ENCODE peak calls at places on chromosomes 13 and 19, in nine cellular contexts. X is lower leg skin, A is sigmoid colon, N is breast epithelium, Y is stomach, C is gastrocnemius medialis, S is IMR-90, L is heart left ventricle, F is A549. Z is an unnamed sample.

GRCh38 chr19:32318884-32319520 is 26.4 kb upstream of the ZNF507 start:
- DNase-seq in F (peak; percentile 68), L (no peak), A (no peak), N (no peak), Y (no peak), X (no peak), S (no peak), C (no peak), Z (peak; percentile 37)

GRCh38 chr13:90891329-90891728 is 456.2 kb upstream of the MIR17HG start:
- DNase-seq in N (no peak), C (no peak), L (no peak), A (no peak), Y (no peak), X (no peak), S (no peak), F (no peak), Z (no peak)

GRCh38 chr13:37345869-37346268 is 240.4 kb upstream of the CSNK1A1L start:
- DNase-seq in N (no peak), L (no peak), A (no peak), Y (no peak), F (no peak), S (no peak), X (no peak), C (no peak), Z (no peak)

GRCh38 chr13:107348931-107349330 is 781.0 kb upstream of the ARGLU1 start:
- DNase-seq in Y (no peak), S (peak; percentile 70), N (no peak), A (no peak), X (no peak), F (no peak), C (no peak), L (no peak), Z (no peak)

GRCh38 chr19:56597696-56598095 is 2.6 kb downstream of the ZNF71 start:
- DNase-seq in A (no peak), Y (no peak), S (peak; percentile 27), X (no peak), F (no peak), C (no peak), N (no peak), L (no peak), Z (no peak)

GRCh38 chr19:56084835-56085536 is 36.1 kb downstream of the ZNF787 start:
- DNase-seq in X (no peak), S (no peak), Y (no peak), C (no peak), A (no peak), F (no peak), L (no peak), N (no peak), Z (no peak)

GRCh38 chr19:39362682-39363657 is 20.7 kb downstream of the SAMD4B start:
- DNase-seq in C (no peak), X (no peak), A (no peak), S (peak; percentile 85), Y (no peak), N (no peak), F (no peak), L (no peak), Z (no peak)

GRCh38 chr13:46866150-46866549 is 30.7 kb downstream of the HTR2A start:
- DNase-seq in F (peak; percentile 1), C (peak; percentile 3), X (no peak), S (peak; percentile 63), Y (no peak), A (peak; percentile 74), N (no peak), L (peak; percentile 36), Z (peak; percentile 14)

GRCh38 chr13:99977912-99978780 is 3.4 kb upstream of the ZIC2 start:
- DNase-seq in X (no peak), S (no peak), L (no peak), N (no peak), C (no peak), A (no peak), Y (no peak), F (no peak), Z (no peak)

GRCh38 chr13:99743079-99743478 is 228.5 kb downstream of the ZIC5 start:
- DNase-seq in A (no peak), C (no peak), L (no peak), S (no peak), N (no peak), F (no peak), Y (no peak), X (no peak), Z (no peak)

GRCh38 chr19:41951686-41952172 is 7.4 kb downstream of the RABAC1 start:
- DNase-seq in N (peak; percentile 76), A (peak; percentile 86), Y (peak; percentile 87), S (peak; percentile 65), X (peak; percentile 95), L (peak; percentile 79), F (peak; percentile 87), C (peak; percentile 15), Z (peak; percentile 85)

GRCh38 chr13:106635616-106636015 is 67.7 kb upstream of the ARGLU1 start:
- DNase-seq in Y (no peak), S (no peak), X (peak; percentile 65), A (no peak), L (no peak), N (no peak), F (no peak), C (no peak), Z (no peak)

GRCh38 chr19:34276614-34277013 is 22.3 kb downstream of the GARRE1 start:
- DNase-seq in L (no peak), C (no peak), Y (no peak), F (no peak), S (no peak), X (no peak), N (no peak), A (no peak), Z (no peak)

GRCh38 chr19:35278578-35279284 is 3.6 kb upstream of the HAMP start:
- DNase-seq in N (no peak), A (no peak), C (no peak), S (no peak), F (no peak), X (peak; percentile 81), Y (no peak), L (no peak), Z (peak; percentile 84)

GRCh38 chr13:36362251-36362650 is 16.1 kb upstream of the SPART start:
- DNase-seq in F (peak; percentile 4), C (no peak), L (no peak), S (peak; percentile 91), X (no peak), Y (no peak), N (no peak), A (no peak), Z (no peak)

GRCh38 chr13:110107568-110108347 is 199.2 kb downstream of the COL4A1 start:
- DNase-seq in A (no peak), L (no peak), X (no peak), C (no peak), Y (no peak), F (peak; percentile 33), N (no peak), S (no peak), Z (peak; percentile 13)

GRCh38 chr19:46015961-46016425 is 6.9 kb downstream of the PGLYRP1 start:
- DNase-seq in C (no peak), N (no peak), L (no peak), A (no peak), X (no peak), F (peak; percentile 30), Y (no peak), S (no peak), Z (no peak)

DNA sequence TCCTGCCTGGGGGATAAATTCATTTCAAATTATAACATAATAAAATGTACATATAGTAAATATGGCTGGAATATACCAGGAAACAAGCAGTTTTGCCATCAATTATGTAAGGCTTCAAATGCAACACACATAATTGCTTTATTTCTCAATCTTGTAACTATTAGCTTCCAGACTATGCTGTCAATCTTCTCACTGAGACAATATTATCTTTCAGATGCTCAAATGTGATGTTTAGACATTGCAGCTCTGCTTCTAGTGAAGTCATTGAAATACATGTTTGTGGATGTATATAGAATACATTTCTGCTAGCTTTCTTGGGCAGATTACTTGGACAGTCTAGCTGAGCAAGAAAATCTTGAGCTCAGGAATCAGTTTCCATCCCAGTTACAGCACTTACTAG is 454.4 kb downstream of the TDRD3 start:
- DNase-seq in L (no peak), C (no peak), S (no peak), X (no peak), F (no peak), Y (no peak), N (no peak), A (no peak), Z (no peak)
- TF ChIP-seq POLR2A in L (no peak), C (no peak), S (no peak), X (no peak), F (no peak), Y (no peak), N (no peak), A (no peak), Z (no peak)

DNA sequence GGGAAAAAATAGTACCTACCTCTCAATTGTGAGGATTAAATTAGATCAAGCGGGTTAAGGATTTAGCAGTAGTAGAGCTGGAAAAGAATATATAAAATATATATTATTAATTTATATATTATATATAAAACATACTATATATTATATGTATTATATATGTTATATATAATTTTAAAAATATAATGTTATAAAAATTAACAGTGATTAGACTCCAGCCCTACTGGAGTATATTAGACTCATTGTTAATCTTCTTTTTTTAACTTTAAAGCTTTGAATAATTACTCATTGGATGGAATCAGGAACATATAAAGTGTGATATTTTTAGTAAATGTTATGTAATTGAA is 380 bp upstream of the MRPL54 start:
- DNase-seq in L (no peak), A (no peak), N (no peak), Y (no peak), X (no peak), C (no peak), F (no peak), S (no peak), Z (no peak)
- H3K4me3 ChIP-seq in L (no peak overlapping the region), A (peak overlapping the region; percentile 72), N (peak overlapping the region; percentile 88), Y (no peak overlapping the region), X (no peak overlapping the region), C (peak overlapping the region; percentile 74), F (peak overlapping the region; percentile 49), S (no peak overlapping the region), Z (peak overlapping the region; percentile 97)

GRCh38 chr13:26624572-26624971 is 67.1 kb downstream of the WASF3 start:
- DNase-seq in L (no peak), C (no peak), A (no peak), F (no peak), N (no peak), S (no peak), Y (no peak), X (no peak), Z (no peak)

GRCh38 chr13:26623125-26623524 is 65.6 kb downstream of the WASF3 start:
- DNase-seq in C (no peak), N (no peak), Y (no peak), A (no peak), X (no peak), F (no peak), S (no peak), L (no peak), Z (no peak)

GRCh38 chr13:26629260-26629659 is 71.8 kb downstream of the WASF3 start:
- DNase-seq in C (no peak), X (no peak), L (no peak), S (no peak), N (no peak), A (no peak), F (peak; percentile 4), Y (no peak), Z (peak; percentile 37)

GRCh38 chr13:26628706-26629105 is 71.2 kb downstream of the WASF3 start:
- DNase-seq in F (peak; percentile 14), S (peak; percentile 40), C (no peak), A (no peak), L (no peak), X (no peak), Y (no peak), N (no peak), Z (no peak)
- TF ChIP-seq CTCF in F (no peak), S (peak; percentile 42), C (no peak), A (no peak), L (no peak), X (no peak), Y (no peak), N (no peak), Z (peak; percentile 14)

GRCh38 chr13:95552539-95553270 is at the start of gene CLDN10:
- DNase-seq in Y (no peak), C (no peak), S (no peak), F (peak; percentile 24), A (no peak), X (no peak), N (no peak), L (no peak), Z (no peak)
- TF ChIP-seq POLR2A in Y (no peak), C (no peak), S (no peak), F (no peak), A (no peak), X (no peak), N (no peak), L (no peak), Z (no peak)